ENCODE peak calls at places on chromosomes 7 and 10, in nine cellular contexts. One of them, this sample, is unnamed.

GRCh38 chr10:128686638-128687278 is 560.5 kb upstream of the MKI67 start:
- DNase-seq in hepatocyte: no peak
- DNase-seq in psoas muscle: no peak
- DNase-seq in adrenal gland: no peak
- DNase-seq in GM23248: no peak
- DNase-seq in fibroblast of lung: no peak
- DNase-seq in lung: no peak
- DNase-seq in aorta: peak; percentile 62
- DNase-seq in IMR-90: no peak
- DNase-seq in this sample: no peak

GRCh38 chr10:119706521-119707278 is 19.1 kb upstream of the INPP5F start:
- DNase-seq in hepatocyte: no peak
- DNase-seq in psoas muscle: no peak
- DNase-seq in adrenal gland: no peak
- DNase-seq in GM23248: no peak
- DNase-seq in fibroblast of lung: no peak
- DNase-seq in lung: no peak
- DNase-seq in aorta: no peak
- DNase-seq in IMR-90: no peak
- DNase-seq in this sample: no peak

GRCh38 chr7:90945104-90945752 is 319.0 kb upstream of the FZD1 start:
- DNase-seq in hepatocyte: no peak
- DNase-seq in psoas muscle: no peak
- DNase-seq in adrenal gland: no peak
- DNase-seq in GM23248: peak; percentile 83
- DNase-seq in fibroblast of lung: peak; percentile 83
- DNase-seq in lung: no peak
- DNase-seq in aorta: no peak
- DNase-seq in IMR-90: peak; percentile 61
- DNase-seq in this sample: no peak

GRCh38 chr7:23767514-23767913 is 57.5 kb downstream of the STK31 start:
- DNase-seq in hepatocyte: no peak
- DNase-seq in psoas muscle: no peak
- DNase-seq in adrenal gland: no peak
- DNase-seq in GM23248: no peak
- DNase-seq in fibroblast of lung: no peak
- DNase-seq in lung: no peak
- DNase-seq in aorta: no peak
- DNase-seq in IMR-90: no peak
- DNase-seq in this sample: no peak

GRCh38 chr10:119090026-119090808 is 9.6 kb upstream of the EIF3A start:
- DNase-seq in hepatocyte: no peak
- DNase-seq in psoas muscle: no peak
- DNase-seq in adrenal gland: no peak
- DNase-seq in GM23248: no peak
- DNase-seq in fibroblast of lung: no peak
- DNase-seq in lung: no peak
- DNase-seq in aorta: no peak
- DNase-seq in IMR-90: no peak
- DNase-seq in this sample: no peak

GRCh38 chr7:99190359-99191009 is 17.4 kb downstream of the KPNA7 start:
- DNase-seq in hepatocyte: peak; percentile 30
- DNase-seq in psoas muscle: no peak
- DNase-seq in adrenal gland: no peak
- DNase-seq in GM23248: no peak
- DNase-seq in fibroblast of lung: no peak
- DNase-seq in lung: no peak
- DNase-seq in aorta: no peak
- DNase-seq in IMR-90: no peak
- DNase-seq in this sample: no peak

GRCh38 chr10:101818958-101819633 is 852 bp upstream of the OGA start:
- DNase-seq in hepatocyte: peak; percentile 66
- DNase-seq in psoas muscle: no peak
- DNase-seq in adrenal gland: peak; percentile 51
- DNase-seq in GM23248: no peak
- DNase-seq in fibroblast of lung: no peak
- DNase-seq in lung: no peak
- DNase-seq in aorta: no peak
- DNase-seq in IMR-90: no peak
- DNase-seq in this sample: no peak

GRCh38 chr10:124621637-124622036 is 122.5 kb downstream of the FAM53B start:
- DNase-seq in hepatocyte: no peak
- DNase-seq in psoas muscle: no peak
- DNase-seq in adrenal gland: no peak
- DNase-seq in GM23248: no peak
- DNase-seq in fibroblast of lung: no peak
- DNase-seq in lung: no peak
- DNase-seq in aorta: no peak
- DNase-seq in IMR-90: no peak
- DNase-seq in this sample: no peak

GRCh38 chr7:18426564-18427226 is 68.9 kb upstream of the HDAC9 start:
- DNase-seq in hepatocyte: no peak
- DNase-seq in psoas muscle: no peak
- DNase-seq in adrenal gland: no peak
- DNase-seq in GM23248: peak; percentile 64
- DNase-seq in fibroblast of lung: peak; percentile 52
- DNase-seq in lung: no peak
- DNase-seq in aorta: no peak
- DNase-seq in IMR-90: peak; percentile 30
- DNase-seq in this sample: peak; percentile 24

GRCh38 chr7:8365499-8366110 is 67.8 kb upstream of the NXPH1 start:
- DNase-seq in hepatocyte: peak; percentile 18
- DNase-seq in psoas muscle: no peak
- DNase-seq in adrenal gland: no peak
- DNase-seq in GM23248: peak; percentile 1
- DNase-seq in fibroblast of lung: no peak
- DNase-seq in lung: no peak
- DNase-seq in aorta: no peak
- DNase-seq in IMR-90: no peak
- DNase-seq in this sample: peak; percentile 20

GRCh38 chr7:74061840-74062539 is 21.6 kb upstream of the LIMK1 start:
- DNase-seq in hepatocyte: peak; percentile 80
- DNase-seq in psoas muscle: peak; percentile 87
- DNase-seq in adrenal gland: peak; percentile 89
- DNase-seq in GM23248: peak; percentile 97
- DNase-seq in fibroblast of lung: peak; percentile 96
- DNase-seq in lung: peak; percentile 89
- DNase-seq in aorta: peak; percentile 94
- DNase-seq in IMR-90: peak; percentile 91
- DNase-seq in this sample: peak; percentile 64

DNA sequence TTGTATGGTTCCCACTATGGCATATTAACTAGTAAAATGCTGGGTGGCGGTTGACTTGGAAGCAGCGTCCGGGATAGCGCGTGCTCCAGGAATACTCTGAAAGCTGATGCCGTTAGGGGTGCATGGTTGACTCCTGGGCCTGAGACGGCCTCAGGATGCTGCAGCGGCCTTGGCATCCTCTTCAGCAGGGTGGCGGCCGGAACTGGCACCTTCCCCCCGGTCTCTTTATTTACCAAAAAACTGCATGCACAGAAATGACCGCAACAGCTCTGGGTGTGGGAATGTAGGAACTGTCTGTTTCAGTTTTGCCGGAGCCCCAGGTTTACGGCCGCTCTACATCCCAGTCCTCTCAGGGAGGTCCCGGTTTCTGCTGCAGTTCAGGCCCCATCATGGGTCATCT is 28.8 kb downstream of the PFKP start:
- DNase-seq in hepatocyte: no peak
- DNase-seq in psoas muscle: no peak
- DNase-seq in adrenal gland: no peak
- DNase-seq in GM23248: peak; percentile 46
- DNase-seq in fibroblast of lung: peak; percentile 44
- DNase-seq in lung: no peak
- DNase-seq in aorta: no peak
- DNase-seq in IMR-90: no peak
- DNase-seq in this sample: no peak
- H3K27ac ChIP-seq in hepatocyte: peak overlapping the region; percentile 72
- H3K27ac ChIP-seq in psoas muscle: peak overlapping the region; percentile 66
- H3K27ac ChIP-seq in adrenal gland: peak overlapping the region; percentile 89
- H3K27ac ChIP-seq in GM23248: peak overlapping the region; percentile 99
- H3K27ac ChIP-seq in fibroblast of lung: peak overlapping the region; percentile 92
- H3K27ac ChIP-seq in lung: peak overlapping the region; percentile 70
- H3K27ac ChIP-seq in aorta: peak overlapping the region; percentile 94
- H3K27ac ChIP-seq in IMR-90: peak overlapping the region; percentile 98
- H3K27ac ChIP-seq in this sample: peak overlapping the region; percentile 96

GRCh38 chr10:79072994-79073654 is 4.4 kb downstream of the ZMIZ1 start:
- DNase-seq in hepatocyte: no peak
- DNase-seq in psoas muscle: no peak
- DNase-seq in adrenal gland: no peak
- DNase-seq in GM23248: no peak
- DNase-seq in fibroblast of lung: no peak
- DNase-seq in lung: no peak
- DNase-seq in aorta: no peak
- DNase-seq in IMR-90: no peak
- DNase-seq in this sample: no peak

GRCh38 chr10:79070091-79070610 is 1.4 kb downstream of the ZMIZ1 start:
- DNase-seq in hepatocyte: peak; percentile 66
- DNase-seq in psoas muscle: peak; percentile 79
- DNase-seq in adrenal gland: no peak
- DNase-seq in GM23248: peak; percentile 63
- DNase-seq in fibroblast of lung: peak; percentile 54
- DNase-seq in lung: no peak
- DNase-seq in aorta: peak; percentile 85
- DNase-seq in IMR-90: no peak
- DNase-seq in this sample: no peak

GRCh38 chr10:79070611-79071534 is 2.1 kb downstream of the ZMIZ1 start:
- DNase-seq in hepatocyte: peak; percentile 92
- DNase-seq in psoas muscle: peak; percentile 97
- DNase-seq in adrenal gland: peak; percentile 94
- DNase-seq in GM23248: peak; percentile 95
- DNase-seq in fibroblast of lung: peak; percentile 75
- DNase-seq in lung: peak; percentile 96
- DNase-seq in aorta: peak; percentile 95
- DNase-seq in IMR-90: peak; percentile 69
- DNase-seq in this sample: no peak

GRCh38 chr10:79072041-79072441 is 3.3 kb downstream of the ZMIZ1 start:
- DNase-seq in hepatocyte: no peak
- DNase-seq in psoas muscle: no peak
- DNase-seq in adrenal gland: no peak
- DNase-seq in GM23248: no peak
- DNase-seq in fibroblast of lung: peak; percentile 50
- DNase-seq in lung: no peak
- DNase-seq in aorta: no peak
- DNase-seq in IMR-90: peak; percentile 38
- DNase-seq in this sample: no peak

GRCh38 chr10:79071535-79071923 is 2.8 kb downstream of the ZMIZ1 start:
- DNase-seq in hepatocyte: no peak
- DNase-seq in psoas muscle: no peak
- DNase-seq in adrenal gland: no peak
- DNase-seq in GM23248: no peak
- DNase-seq in fibroblast of lung: no peak
- DNase-seq in lung: no peak
- DNase-seq in aorta: no peak
- DNase-seq in IMR-90: no peak
- DNase-seq in this sample: no peak
- H3K4me1 ChIP-seq in hepatocyte: peaks cover 62% of the 10 kb centered on the region
- H3K4me1 ChIP-seq in psoas muscle: peaks cover 55% of the 10 kb centered on the region
- H3K4me1 ChIP-seq in adrenal gland: peaks cover 46% of the 10 kb centered on the region
- H3K4me1 ChIP-seq in GM23248: peaks cover 24% of the 10 kb centered on the region
- H3K4me1 ChIP-seq in fibroblast of lung: peaks cover 40% of the 10 kb centered on the region
- H3K4me1 ChIP-seq in lung: peaks cover 31% of the 10 kb centered on the region
- H3K4me1 ChIP-seq in aorta: no peaks in the 10 kb centered on the region
- H3K4me1 ChIP-seq in IMR-90: peaks cover 41% of the 10 kb centered on the region
- H3K4me1 ChIP-seq in this sample: peaks cover 59% of the 10 kb centered on the region

DNA sequence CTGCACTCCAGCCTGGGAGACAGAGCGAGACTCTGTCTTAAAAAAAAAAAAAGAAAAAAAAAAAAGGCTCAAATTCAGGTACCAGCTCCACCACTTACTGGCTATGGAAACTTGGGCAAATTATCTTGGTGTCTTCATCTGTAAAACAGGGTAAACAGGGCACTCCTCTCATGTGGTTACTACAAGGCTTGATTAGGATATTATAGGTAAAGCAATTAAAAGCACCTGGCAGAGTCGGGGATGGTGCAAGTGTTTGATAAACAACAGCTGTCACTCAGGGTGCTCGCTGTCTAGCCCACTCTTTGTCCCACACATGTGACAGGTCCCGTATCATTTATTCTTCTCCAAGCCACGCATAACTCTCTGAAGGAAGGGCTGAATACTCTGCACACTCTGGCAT is 96.9 kb downstream of the SORBS1 start:
- DNase-seq in hepatocyte: no peak
- DNase-seq in psoas muscle: no peak
- DNase-seq in adrenal gland: no peak
- DNase-seq in GM23248: no peak
- DNase-seq in fibroblast of lung: no peak
- DNase-seq in lung: no peak
- DNase-seq in aorta: no peak
- DNase-seq in IMR-90: no peak
- DNase-seq in this sample: no peak
- H3K27ac ChIP-seq in hepatocyte: no peak overlapping the region
- H3K27ac ChIP-seq in psoas muscle: peak overlapping the region; percentile 65
- H3K27ac ChIP-seq in adrenal gland: no peak overlapping the region
- H3K27ac ChIP-seq in GM23248: no peak overlapping the region
- H3K27ac ChIP-seq in fibroblast of lung: no peak overlapping the region
- H3K27ac ChIP-seq in lung: no peak overlapping the region
- H3K27ac ChIP-seq in aorta: peak overlapping the region; percentile 82
- H3K27ac ChIP-seq in IMR-90: no peak overlapping the region
- H3K27ac ChIP-seq in this sample: peak overlapping the region; percentile 41

DNA sequence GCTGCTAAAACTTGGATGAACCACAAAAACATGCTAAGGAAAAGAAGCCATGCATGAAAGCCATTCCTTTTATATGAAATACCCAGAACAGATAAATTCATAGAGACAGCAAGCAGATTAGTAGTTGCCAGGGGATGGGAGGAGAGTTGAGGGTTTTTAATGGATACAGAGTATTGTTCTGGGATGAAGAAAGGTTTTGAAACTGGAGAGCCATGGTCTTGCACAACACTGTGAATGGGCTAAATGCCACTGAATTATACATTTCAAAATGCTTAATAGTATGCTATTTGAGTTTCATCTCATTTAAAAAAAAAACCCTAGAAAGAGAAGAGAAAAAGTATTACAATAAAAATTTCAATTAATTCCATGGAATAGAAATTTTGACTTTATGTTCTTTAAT is 154.3 kb downstream of the GNAT3 start:
- DNase-seq in hepatocyte: no peak
- DNase-seq in psoas muscle: no peak
- DNase-seq in adrenal gland: no peak
- DNase-seq in GM23248: peak; percentile 49
- DNase-seq in fibroblast of lung: no peak
- DNase-seq in lung: no peak
- DNase-seq in aorta: no peak
- DNase-seq in IMR-90: peak; percentile 61
- DNase-seq in this sample: no peak
- H3K4me1 ChIP-seq in hepatocyte: no peaks in the 10 kb centered on the region
- H3K4me1 ChIP-seq in psoas muscle: no peaks in the 10 kb centered on the region
- H3K4me1 ChIP-seq in adrenal gland: no peaks in the 10 kb centered on the region
- H3K4me1 ChIP-seq in GM23248: peaks cover 12% of the 10 kb centered on the region
- H3K4me1 ChIP-seq in fibroblast of lung: no peaks in the 10 kb centered on the region
- H3K4me1 ChIP-seq in lung: no peaks in the 10 kb centered on the region
- H3K4me1 ChIP-seq in aorta: no peaks in the 10 kb centered on the region
- H3K4me1 ChIP-seq in IMR-90: no peaks in the 10 kb centered on the region
- H3K4me1 ChIP-seq in this sample: no peaks in the 10 kb centered on the region